ENCODE peak calls at places on chromosomes 13 and 19, in nine cellular contexts. W, O, U, J, D, I, L, T and H are unnamed samples.

GRCh38 chr19:47700934-47701716 is 12.1 kb upstream of the EHD2 start:
- DNase-seq in W (no peak), O (no peak), U (no peak), J (no peak), D (no peak), I (no peak), L (no peak), T (no peak), H (no peak)

GRCh38 chr13:44317752-44318550 is 55.7 kb upstream of the SERP2 start:
- DNase-seq in W (no peak), O (no peak), U (no peak), J (peak), D (no peak), I (no peak), L (no peak), T (no peak), H (no peak)

GRCh38 chr13:77810430-77810829 is 108.2 kb downstream of the EDNRB start:
- DNase-seq in W (no peak), O (no peak), U (no peak), J (no peak), D (peak), I (no peak), L (no peak), T (peak), H (no peak)

GRCh38 chr13:78121001-78121400 is 202.4 kb upstream of the EDNRB start:
- DNase-seq in W (no peak), O (no peak), U (no peak), J (no peak), D (no peak), I (no peak), L (no peak), T (no peak), H (no peak)

GRCh38 chr19:13795595-13796300 is 505 bp downstream of the ZSWIM4 start:
- DNase-seq in W (no peak), O (no peak), U (no peak), J (no peak), D (peak), I (no peak), L (no peak), T (peak), H (no peak)

GRCh38 chr13:33016414-33017409 is at the start of gene KL:
- DNase-seq in W (peak), O (peak), U (no peak), J (no peak), D (peak), I (peak), L (no peak), T (no peak), H (no peak)

GRCh38 chr19:51687791-51688664 is 5.1 kb upstream of the SPACA6 start:
- DNase-seq in W (peak), O (peak), U (no peak), J (no peak), D (peak), I (peak), L (no peak), T (peak), H (no peak)

GRCh38 chr13:75181906-75182305 is 300.1 kb downstream of the TBC1D4 start:
- DNase-seq in W (no peak), O (no peak), U (peak), J (peak), D (peak), I (no peak), L (no peak), T (no peak), H (no peak)

GRCh38 chr13:91922969-91923592 is 524.7 kb downstream of the GPC5 start:
- DNase-seq in W (no peak), O (no peak), U (no peak), J (no peak), D (peak), I (no peak), L (no peak), T (no peak), H (no peak)

GRCh38 chr19:55472463-55472862 is 4.0 kb upstream of the ZNF628 start:
- DNase-seq in W (no peak), O (no peak), U (no peak), J (no peak), D (peak), I (no peak), L (no peak), T (peak), H (no peak)

GRCh38 chr13:28540612-28541011 is 45.7 kb upstream of the FLT1 start:
- DNase-seq in W (no peak), O (no peak), U (no peak), J (no peak), D (peak), I (no peak), L (no peak), T (no peak), H (no peak)

GRCh38 chr19:50263176-50263575 is 59.8 kb downstream of the MYH14 start:
- DNase-seq in W (no peak), O (no peak), U (no peak), J (no peak), D (no peak), I (no peak), L (no peak), T (no peak), H (no peak)

GRCh38 chr13:48600374-48601364 is 53.1 kb upstream of the CYSLTR2 start:
- DNase-seq in W (no peak), O (no peak), U (peak), J (peak), D (peak), I (no peak), L (no peak), T (no peak), H (no peak)

DNA sequence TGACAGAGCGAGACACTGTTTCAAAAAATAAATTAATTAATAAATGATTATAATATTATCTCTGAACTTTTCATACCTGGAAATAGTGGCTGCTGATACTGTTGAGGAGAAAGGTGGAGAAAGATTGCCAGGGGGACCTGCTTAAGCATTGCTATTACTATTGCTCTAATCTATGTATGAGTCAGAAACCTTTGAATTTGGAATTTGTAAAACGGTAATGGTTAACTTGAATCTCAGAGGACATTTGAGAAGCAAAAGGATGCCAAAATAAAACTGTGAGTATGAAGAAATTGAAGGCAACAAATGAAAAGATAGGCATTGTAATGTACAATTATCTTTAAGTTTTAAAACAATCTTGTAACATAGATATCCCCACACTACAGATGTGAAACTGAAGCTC is 5.2 kb downstream of the MRPL57 start:
- DNase-seq in W (no peak), O (no peak), U (no peak), J (no peak), D (no peak), I (no peak), L (no peak), T (no peak), H (no peak)
- H3K4me3 ChIP-seq in W (no peak), O (no peak), U (no peak), J (no peak), D (no peak), I (no peak), L (no peak), T (no peak), H (no peak)

GRCh38 chr19:36950335-36951119 is 34.4 kb downstream of the ZNF568 start:
- DNase-seq in W (no peak), O (no peak), U (no peak), J (no peak), D (no peak), I (no peak), L (no peak), T (no peak), H (no peak)
- H3K4me3 ChIP-seq in W (no peak), O (no peak), U (no peak), J (no peak), D (no peak), I (no peak), L (no peak), T (no peak), H (no peak)

DNA sequence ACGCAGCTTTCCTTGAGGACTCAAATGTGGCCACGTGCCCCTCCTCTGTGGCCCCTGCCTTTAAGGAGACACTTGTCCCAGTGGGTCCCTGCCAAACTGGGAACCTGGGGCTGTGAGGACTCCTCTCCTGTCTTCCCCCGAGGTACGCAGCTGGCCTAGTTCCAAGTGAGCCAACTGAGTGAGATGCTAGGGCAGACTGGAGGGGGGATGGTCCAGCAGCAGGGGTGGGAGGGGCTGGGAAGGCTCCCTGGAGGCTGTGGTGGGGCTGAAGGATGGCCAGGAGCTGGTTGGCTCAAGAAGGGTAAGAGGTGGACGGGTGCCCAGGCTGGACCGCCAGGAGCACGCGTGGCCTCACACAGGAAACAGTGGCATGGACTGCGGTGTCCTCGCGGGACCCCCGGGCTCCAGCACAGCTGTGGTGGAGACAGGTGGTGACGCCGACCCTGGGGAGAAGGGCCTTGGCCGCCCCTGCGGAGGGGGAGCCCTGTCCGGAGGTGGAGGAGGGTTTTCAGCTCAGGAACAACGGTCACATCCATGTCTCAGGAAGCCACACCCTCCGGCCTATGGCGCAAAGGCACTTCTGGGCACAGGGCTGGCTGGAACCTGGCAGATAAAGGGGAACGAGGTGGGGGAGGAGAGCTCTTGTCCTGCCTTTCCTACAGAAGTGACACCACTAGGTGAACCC is 45.8 kb downstream of the MLLT1 start:
- DNase-seq in W (peak), O (peak), U (no peak), J (no peak), D (peak), I (peak), L (no peak), T (no peak), H (no peak)
- H3K4me3 ChIP-seq in W (peak), O (no peak), U (no peak), J (no peak), D (no peak), I (peak), L (no peak), T (no peak), H (no peak)

DNA sequence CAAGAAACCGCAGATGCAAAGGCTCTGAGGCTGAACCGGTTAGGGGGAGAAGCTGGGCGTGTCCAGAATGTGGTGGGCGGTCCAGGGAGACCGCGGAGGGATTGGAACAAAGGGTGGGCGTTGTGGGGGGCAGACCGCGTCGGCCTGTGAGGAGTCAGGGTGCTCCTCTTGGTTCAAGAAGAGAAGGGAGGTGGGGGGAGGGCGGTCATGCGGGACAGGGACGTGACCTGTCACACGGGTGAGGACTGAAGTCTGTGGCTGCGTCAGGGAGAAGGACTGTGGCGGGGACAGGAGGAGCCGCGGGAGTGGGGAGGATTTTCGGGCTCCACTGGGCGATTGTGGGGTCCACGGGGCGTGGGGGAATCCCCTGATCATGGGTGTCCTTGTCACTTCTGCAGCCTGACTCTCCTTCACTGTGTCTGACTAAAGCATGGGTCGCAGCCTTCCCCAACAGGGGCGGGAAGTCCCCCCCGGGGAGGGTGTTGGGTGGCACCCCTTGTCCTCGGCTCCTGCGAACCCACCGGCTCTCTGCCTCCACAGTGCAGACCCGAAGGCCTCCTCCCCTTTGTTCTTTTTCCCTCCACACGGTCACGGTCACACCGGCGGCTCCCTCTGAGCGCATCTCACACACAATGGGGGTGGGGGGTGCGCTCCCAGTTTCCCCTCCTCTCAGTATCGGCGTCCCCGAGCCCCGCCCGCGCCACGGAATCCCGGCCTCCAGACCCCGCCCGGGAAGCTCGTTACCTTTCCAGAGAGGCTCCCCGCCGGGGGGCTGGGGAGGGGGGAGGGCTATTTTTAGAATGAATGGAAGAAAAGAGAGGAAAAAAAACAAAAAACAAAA is 16.4 kb upstream of the KCNN1 start:
- DNase-seq in W (no peak), O (no peak), U (no peak), J (no peak), D (no peak), I (no peak), L (no peak), T (no peak), H (no peak)
- H3K4me3 ChIP-seq in W (no peak), O (no peak), U (no peak), J (no peak), D (peak), I (no peak), L (no peak), T (peak), H (no peak)

GRCh38 chr19:18205180-18205915 is 1.5 kb upstream of the RAB3A start:
- DNase-seq in W (peak), O (peak), U (peak), J (peak), D (peak), I (peak), L (no peak), T (peak), H (peak)
- H3K4me3 ChIP-seq in W (peak), O (no peak), U (peak), J (peak), D (peak), I (peak), L (peak), T (peak), H (peak)

GRCh38 chr19:5990289-5990797 is 12.4 kb upstream of the RANBP3 start:
- DNase-seq in W (no peak), O (no peak), U (no peak), J (no peak), D (no peak), I (no peak), L (no peak), T (no peak), H (no peak)

GRCh38 chr19:5985098-5985783 is 7.3 kb upstream of the RANBP3 start:
- DNase-seq in W (no peak), O (no peak), U (no peak), J (no peak), D (peak), I (no peak), L (no peak), T (peak), H (no peak)

GRCh38 chr19:5989388-5990074 is 11.6 kb upstream of the RANBP3 start:
- DNase-seq in W (no peak), O (no peak), U (no peak), J (no peak), D (no peak), I (no peak), L (no peak), T (no peak), H (no peak)

GRCh38 chr19:5988520-5989387 is 10.8 kb upstream of the RANBP3 start:
- DNase-seq in W (no peak), O (no peak), U (no peak), J (no peak), D (no peak), I (no peak), L (no peak), T (no peak), H (no peak)

DNA sequence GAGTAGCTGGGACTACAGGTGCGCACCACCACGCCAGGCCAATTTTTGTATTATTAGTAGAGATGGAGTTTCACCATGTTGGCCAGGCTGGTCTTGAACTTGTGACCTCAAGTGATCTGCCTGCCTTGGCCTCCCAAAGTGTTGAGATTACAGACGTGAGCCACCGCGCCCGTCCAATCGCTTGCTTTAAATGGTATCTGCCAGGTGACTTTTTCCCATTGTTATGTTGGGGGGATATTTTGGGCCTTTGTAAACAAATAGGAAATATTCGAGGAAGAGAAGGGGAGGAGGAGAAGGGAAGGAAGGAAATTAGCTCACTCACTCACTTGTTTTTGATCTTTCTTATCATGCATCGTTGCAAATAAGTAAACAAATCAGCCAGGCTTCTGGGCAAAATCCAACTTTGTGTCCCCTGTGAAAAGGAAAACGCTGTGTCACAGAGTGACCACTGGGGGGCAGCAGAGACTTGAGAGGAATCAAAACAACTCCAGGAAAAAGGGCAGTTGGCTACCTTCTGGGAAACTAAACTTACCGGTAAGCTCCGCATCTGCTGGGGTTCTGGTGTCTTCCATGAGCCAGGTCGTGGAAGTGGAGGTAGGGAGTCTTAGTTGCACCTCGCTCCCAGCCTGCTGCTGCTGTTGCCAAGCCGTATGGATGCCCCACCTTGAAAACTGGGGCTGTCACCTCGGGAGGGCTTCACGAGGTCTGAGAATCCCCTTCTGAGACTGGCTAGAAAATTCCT is 9.3 kb upstream of the RANBP3 start:
- DNase-seq in W (peak), O (peak), U (peak), J (peak), D (peak), I (peak), L (peak), T (peak), H (peak)
- H3K4me3 ChIP-seq in W (peak), O (no peak), U (peak), J (peak), D (no peak), I (peak), L (peak), T (no peak), H (no peak)